ENCODE peak calls at places on chromosomes 7 and 10, in six cellular contexts. U is ascending aorta; G is activated T-helper 9 cell treated with anti-CD3 and anti-CD28 coated beads, Interleukin-2, amount 50 U/mL, for 16 hours; C is activated T-cell treated with anti-CD3 and anti-CD28 coated beads for 24 hours; Z is activated effector memory CD4-positive, alpha-beta T cell treated with anti-CD3 and anti-CD28 coated beads, Interleukin-2, amount 50 U/mL, for 16 hours; E is D341Med. X is an unnamed sample.

GRCh38 chr7:123999698-124000097 is 33.2 kb downstream of the TMEM229A start:
- DNase-seq in U (no peak), G (no peak), C (no peak), Z (no peak), E (no peak), X (no peak)

GRCh38 chr7:99928994-99929729 is at the start of gene GJC3:
- DNase-seq in U (peak), G (no peak), C (peak), Z (peak), E (peak), X (no peak)

GRCh38 chr10:78923644-78924318 is 145.0 kb upstream of the ZMIZ1 start:
- DNase-seq in U (no peak), G (no peak), C (no peak), Z (no peak), E (no peak), X (no peak)

GRCh38 chr10:78588194-78588811 is 480.5 kb upstream of the ZMIZ1 start:
- DNase-seq in U (peak), G (no peak), C (no peak), Z (no peak), E (no peak), X (no peak)

GRCh38 chr10:42992156-42992956 is 84.5 kb upstream of the RET start:
- DNase-seq in U (no peak), G (no peak), C (no peak), Z (no peak), E (no peak), X (no peak)

GRCh38 chr7:107012691-107013090 is 31.8 kb upstream of the PRKAR2B start:
- DNase-seq in U (no peak), G (no peak), C (no peak), Z (no peak), E (no peak), X (no peak)

GRCh38 chr10:81108516-81109199 is 571.0 kb downstream of the SH2D4B start:
- DNase-seq in U (no peak), G (no peak), C (no peak), Z (no peak), E (no peak), X (no peak)

GRCh38 chr10:112269266-112269665 is 13.9 kb upstream of the TECTB start:
- DNase-seq in U (no peak), G (no peak), C (no peak), Z (no peak), E (no peak), X (no peak)

GRCh38 chr10:115059301-115059898 is 33.8 kb upstream of the ATRNL1 start:
- DNase-seq in U (no peak), G (no peak), C (no peak), Z (no peak), E (no peak), X (no peak)

GRCh38 chr7:77862691-77863090 is 64.1 kb downstream of the PHTF2 start:
- DNase-seq in U (no peak), G (no peak), C (no peak), Z (no peak), E (no peak), X (no peak)

GRCh38 chr7:121084748-121085336 is 96.3 kb downstream of the CPED1 start:
- DNase-seq in U (peak), G (no peak), C (no peak), Z (no peak), E (no peak), X (no peak)

GRCh38 chr7:130356760-130357611 is 12.4 kb downstream of the CPA5 start:
- DNase-seq in U (peak), G (no peak), C (no peak), Z (no peak), E (no peak), X (no peak)

GRCh38 chr7:87715511-87715910 is 87.3 kb downstream of the RUNDC3B start:
- DNase-seq in U (no peak), G (no peak), C (no peak), Z (no peak), E (no peak), X (no peak)

GRCh38 chr7:7516156-7516555 is 19.5 kb downstream of the COL28A1 start:
- DNase-seq in U (no peak), G (no peak), C (no peak), Z (no peak), E (no peak), X (no peak)

GRCh38 chr7:149147730-149148653 is 739 bp downstream of the ZNF398 start:
- DNase-seq in U (peak), G (peak), C (peak), Z (peak), E (peak), X (no peak)

GRCh38 chr10:75512534-75512933 is 81.1 kb downstream of the LRMDA start:
- DNase-seq in U (no peak), G (no peak), C (no peak), Z (no peak), E (no peak), X (no peak)

GRCh38 chr10:128883126-128884060 is 583.6 kb upstream of the MGMT start:
- DNase-seq in U (no peak), G (no peak), C (no peak), Z (no peak), E (no peak), X (no peak)

GRCh38 chr10:76839276-76839675 is 798.3 kb downstream of the KCNMA1 start:
- DNase-seq in U (no peak), G (no peak), C (no peak), Z (no peak), E (no peak), X (no peak)

GRCh38 chr7:30472081-30472770 is 6.4 kb downstream of the NOD1 start:
- DNase-seq in U (peak), G (no peak), C (no peak), Z (no peak), E (no peak), X (no peak)

GRCh38 chr10:60140681-60141632 is 234.6 kb upstream of the CCDC6 start:
- DNase-seq in U (no peak), G (no peak), C (no peak), Z (no peak), E (no peak), X (no peak)

GRCh38 chr10:77788496-77789010 is 138.0 kb downstream of the DLG5 start:
- DNase-seq in U (no peak), G (no peak), C (no peak), Z (no peak), E (no peak), X (no peak)

GRCh38 chr10:63711866-63712716 is 190.9 kb downstream of the REEP3 start:
- DNase-seq in U (peak), G (no peak), C (no peak), Z (no peak), E (peak), X (peak)

GRCh38 chr10:97140887-97141745 is 44.6 kb downstream of the SLIT1 start:
- DNase-seq in U (no peak), G (no peak), C (no peak), Z (no peak), E (no peak), X (no peak)

GRCh38 chr7:92682767-92683539 is 92.8 kb upstream of the FAM133B start:
- DNase-seq in U (no peak), G (no peak), C (no peak), Z (no peak), E (no peak), X (no peak)

GRCh38 chr7:42677751-42678231 is 234.1 kb downstream of the C7orf25 start:
- DNase-seq in U (no peak), G (no peak), C (no peak), Z (no peak), E (no peak), X (peak)

GRCh38 chr7:99406557-99406956 is 1.8 kb downstream of the PDAP1 start:
- DNase-seq in U (no peak), G (no peak), C (no peak), Z (no peak), E (no peak), X (no peak)

GRCh38 chr7:20331231-20331880 is 656 bp downstream of the ITGB8 start:
- DNase-seq in U (peak), G (no peak), C (peak), Z (peak), E (peak), X (no peak)

GRCh38 chr7:151575471-151575870 is 55.8 kb upstream of the RHEB start:
- DNase-seq in U (no peak), G (no peak), C (no peak), Z (no peak), E (no peak), X (no peak)

GRCh38 chr7:65475734-65476319 is 102.2 kb downstream of the ZNF92 start:
- DNase-seq in U (no peak), G (no peak), C (peak), Z (no peak), E (no peak), X (no peak)

GRCh38 chr7:150753826-150754603 is 16.8 kb downstream of the GIMAP5 start:
- DNase-seq in U (no peak), G (no peak), C (no peak), Z (no peak), E (no peak), X (no peak)

GRCh38 chr7:47405286-47405904 is 176.5 kb downstream of the TNS3 start:
- DNase-seq in U (peak), G (no peak), C (no peak), Z (peak), E (no peak), X (no peak)

GRCh38 chr7:11833431-11833830 is 1.4 kb upstream of the THSD7A start:
- DNase-seq in U (no peak), G (no peak), C (no peak), Z (no peak), E (peak), X (no peak)

GRCh38 chr10:118501637-118502440 is 93.6 kb downstream of the PRLHR start:
- DNase-seq in U (no peak), G (no peak), C (no peak), Z (no peak), E (no peak), X (no peak)